ENCODE peak calls at places on chromosomes 13 and 19, in five cellular contexts. L is Ammon's horn, K is NCI-H774, V is GM19239, T is fibroblast of villous mesenchyme. N is an unnamed sample.

GRCh38 chr13:97371486-97372109 is 62.4 kb upstream of the RAP2A start:
- DNase-seq in L (no peak), K (no peak), V (no peak), T (no peak), N (no peak)

GRCh38 chr19:19405919-19406877 is 723 bp downstream of the GATAD2A start:
- DNase-seq in L (no peak), K (no peak), V (no peak), T (peak), N (peak)

GRCh38 chr19:29666634-29667389 is 1.6 kb downstream of the PLEKHF1 start:
- DNase-seq in L (no peak), K (no peak), V (no peak), T (peak), N (no peak)

GRCh38 chr19:14886032-14886431 is at the start of gene OR7A17:
- DNase-seq in L (no peak), K (no peak), V (no peak), T (no peak), N (no peak)

GRCh38 chr13:28699246-28699645 is 19.5 kb downstream of the SLC46A3 start:
- DNase-seq in L (no peak), K (no peak), V (no peak), T (no peak), N (no peak)

GRCh38 chr13:43005460-43006236 is 13.6 kb upstream of the EPSTI1 start:
- DNase-seq in L (no peak), K (no peak), V (no peak), T (peak), N (no peak)

GRCh38 chr13:20291037-20291436 is 58.9 kb upstream of the GJB6 start:
- DNase-seq in L (no peak), K (no peak), V (no peak), T (no peak), N (no peak)

GRCh38 chr19:49895566-49896297 is 955 bp downstream of the IL4I1 start:
- DNase-seq in L (no peak), K (no peak), V (no peak), T (no peak), N (no peak)

GRCh38 chr19:52957591-52957990 is 5.1 kb downstream of the ZNF816 start:
- DNase-seq in L (no peak), K (no peak), V (no peak), T (no peak), N (no peak)

GRCh38 chr19:32203161-32203560 is 142.2 kb upstream of the ZNF507 start:
- DNase-seq in L (no peak), K (no peak), V (no peak), T (no peak), N (no peak)

GRCh38 chr13:69324109-69324886 is 783.3 kb upstream of the ATXN8OS start:
- DNase-seq in L (no peak), K (peak), V (no peak), T (no peak), N (peak)

GRCh38 chr19:49414256-49414655 is 9.0 kb downstream of the PTH2 start:
- DNase-seq in L (no peak), K (no peak), V (no peak), T (no peak), N (no peak)

GRCh38 chr13:75675421-75675820 is 39.3 kb downstream of the LMO7 start:
- DNase-seq in L (no peak), K (no peak), V (no peak), T (peak), N (no peak)

GRCh38 chr19:10092648-10093294 is 6.7 kb downstream of the SHFL start:
- DNase-seq in L (no peak), K (no peak), V (no peak), T (no peak), N (no peak)

GRCh38 chr13:33326723-33327122 is 41.2 kb upstream of the STARD13 start:
- DNase-seq in L (no peak), K (no peak), V (no peak), T (no peak), N (no peak)

GRCh38 chr19:12065100-12065538 is 588 bp downstream of the ZNF844 start:
- DNase-seq in L (peak), K (no peak), V (no peak), T (peak), N (no peak)

GRCh38 chr13:51590966-51591627 is 6.8 kb downstream of the WDFY2 start:
- DNase-seq in L (no peak), K (no peak), V (no peak), T (peak), N (peak)

GRCh38 chr13:58300224-58300623 is 668.7 kb downstream of the PCDH17 start:
- DNase-seq in L (no peak), K (no peak), V (no peak), T (no peak), N (no peak)

GRCh38 chr19:18408053-18408476 is 10.6 kb upstream of the LRRC25 start:
- DNase-seq in L (no peak), K (no peak), V (no peak), T (no peak), N (peak)

N was measured in Kasumi-1.